ENCODE peak calls at places on chromosomes 11 and 22, in five cellular contexts. B is GM19239, W is fibroblast of gingiva, M is T-helper 2 cell, Q is dermis blood vessel endothelial cell. S is an unnamed sample.

GRCh38 chr11:64717268-64717578 is 5.8 kb downstream of the NRXN2 start:
- DNase-seq in B (no peak), W (no peak), M (no peak), Q (no peak), S (no peak)

GRCh38 chr11:79050784-79051183 is 390.0 kb downstream of the TENM4 start:
- DNase-seq in B (no peak), W (no peak), M (no peak), Q (no peak), S (no peak)

GRCh38 chr22:19766506-19767426 is 6.2 kb downstream of the TBX1 start:
- DNase-seq in B (no peak), W (no peak), M (no peak), Q (peak), S (no peak)

GRCh38 chr11:17277024-17277584 is 565 bp downstream of the NUCB2 start:
- DNase-seq in B (no peak), W (peak), M (no peak), Q (peak), S (peak)

GRCh38 chr11:10072841-10073240 is 221.2 kb downstream of the SBF2 start:
- DNase-seq in B (no peak), W (no peak), M (no peak), Q (peak), S (no peak)

GRCh38 chr11:131977231-131977630 is 606.8 kb downstream of the NTM start:
- DNase-seq in B (no peak), W (peak), M (no peak), Q (no peak), S (no peak)

GRCh38 chr22:39365406-39365782 is 15.6 kb downstream of the SYNGR1 start:
- DNase-seq in B (no peak), W (no peak), M (no peak), Q (no peak), S (no peak)

GRCh38 chr22:34993548-34993947 is 72.4 kb upstream of the ISX start:
- DNase-seq in B (no peak), W (no peak), M (no peak), Q (no peak), S (no peak)

GRCh38 chr11:124897681-124898680 is at the start of gene ROBO4:
- DNase-seq in B (no peak), W (peak), M (no peak), Q (peak), S (peak)

S was measured in endothelial cell of umbilical vein.